ENCODE peak calls at places on chromosomes 4 and X, in seven cellular contexts. One of them, this sample, is unnamed.

GRCh38 chr4:85512446-85513205 is 37.7 kb downstream of the ARHGAP24 start:
- DNase-seq in H9: no peak
- DNase-seq in mesendoderm: no peak
- DNase-seq in H1: no peak
- DNase-seq in trophoblast cell: no peak
- DNase-seq in IMR-90: no peak
- DNase-seq in mesenchymal stem cell: no peak
- DNase-seq in this sample: no peak

GRCh38 chrX:97563531-97564133 is 679.9 kb downstream of the RPA4 start:
- DNase-seq in mesendoderm: no peak
- DNase-seq in mesenchymal stem cell: peak
- DNase-seq in trophoblast cell: peak
- DNase-seq in H9: no peak
- DNase-seq in H1: no peak
- DNase-seq in IMR-90: peak
- DNase-seq in this sample: no peak

GRCh38 chrX:8404443-8404842 is 60.2 kb upstream of the VCX3B start:
- DNase-seq in IMR-90: no peak
- DNase-seq in mesendoderm: no peak
- DNase-seq in H1: no peak
- DNase-seq in H9: no peak
- DNase-seq in trophoblast cell: no peak
- DNase-seq in mesenchymal stem cell: no peak
- DNase-seq in this sample: peak

GRCh38 chr4:122531514-122531913 is 75.0 kb upstream of the IL2 start:
- DNase-seq in mesendoderm: no peak
- DNase-seq in trophoblast cell: no peak
- DNase-seq in H1: no peak
- DNase-seq in IMR-90: no peak
- DNase-seq in mesenchymal stem cell: no peak
- DNase-seq in H9: no peak
- DNase-seq in this sample: no peak

GRCh38 chrX:154695913-154696312 is 42.5 kb upstream of the CTAG2 start:
- DNase-seq in trophoblast cell: no peak
- DNase-seq in mesendoderm: no peak
- DNase-seq in H9: no peak
- DNase-seq in mesenchymal stem cell: no peak
- DNase-seq in H1: no peak
- DNase-seq in IMR-90: peak
- DNase-seq in this sample: no peak

GRCh38 chr4:104490096-104490769 is 4.5 kb downstream of the CXXC4 start:
- DNase-seq in IMR-90: no peak
- DNase-seq in mesendoderm: peak
- DNase-seq in H9: peak
- DNase-seq in mesenchymal stem cell: no peak
- DNase-seq in H1: no peak
- DNase-seq in trophoblast cell: no peak
- DNase-seq in this sample: no peak

GRCh38 chr4:38192516-38192915 is 232.3 kb downstream of the PTTG2 start:
- DNase-seq in IMR-90: no peak
- DNase-seq in mesenchymal stem cell: no peak
- DNase-seq in mesendoderm: no peak
- DNase-seq in trophoblast cell: no peak
- DNase-seq in H1: no peak
- DNase-seq in H9: no peak
- DNase-seq in this sample: no peak

GRCh38 chrX:132622130-132622529 is 133.3 kb upstream of the MBNL3 start:
- DNase-seq in mesenchymal stem cell: peak
- DNase-seq in trophoblast cell: no peak
- DNase-seq in mesendoderm: peak
- DNase-seq in IMR-90: peak
- DNase-seq in H9: no peak
- DNase-seq in H1: no peak
- DNase-seq in this sample: no peak

GRCh38 chr4:2792711-2793577 is at the start of gene SH3BP2:
- DNase-seq in H1: no peak
- DNase-seq in mesendoderm: peak
- DNase-seq in mesenchymal stem cell: peak
- DNase-seq in trophoblast cell: peak
- DNase-seq in H9: peak
- DNase-seq in IMR-90: peak
- DNase-seq in this sample: peak

GRCh38 chrX:148681605-148682004 is 181.2 kb downstream of the AFF2 start:
- DNase-seq in H1: no peak
- DNase-seq in trophoblast cell: no peak
- DNase-seq in mesenchymal stem cell: no peak
- DNase-seq in IMR-90: no peak
- DNase-seq in mesendoderm: no peak
- DNase-seq in H9: no peak
- DNase-seq in this sample: no peak
- H3K18ac ChIP-seq in H1: no peak
- H3K18ac ChIP-seq in trophoblast cell: no peak
- H3K18ac ChIP-seq in mesenchymal stem cell: no peak
- H3K18ac ChIP-seq in IMR-90: no peak
- H3K18ac ChIP-seq in mesendoderm: no peak
- H3K18ac ChIP-seq in H9: no peak
- H3K18ac ChIP-seq in this sample: no peak

GRCh38 chrX:1520350-1520749 is 16.6 kb downstream of the P2RY8 start:
- DNase-seq in mesenchymal stem cell: no peak
- DNase-seq in mesendoderm: no peak
- DNase-seq in trophoblast cell: no peak
- DNase-seq in IMR-90: no peak
- DNase-seq in H9: no peak
- DNase-seq in H1: no peak
- DNase-seq in this sample: no peak
- H3K18ac ChIP-seq in mesenchymal stem cell: no peak
- H3K18ac ChIP-seq in mesendoderm: no peak
- H3K18ac ChIP-seq in trophoblast cell: no peak
- H3K18ac ChIP-seq in IMR-90: no peak
- H3K18ac ChIP-seq in H9: no peak
- H3K18ac ChIP-seq in H1: no peak
- H3K18ac ChIP-seq in this sample: no peak

GRCh38 chr4:138275946-138276621 is 33.9 kb upstream of the SLC7A11 start:
- DNase-seq in H1: no peak
- DNase-seq in IMR-90: peak
- DNase-seq in H9: no peak
- DNase-seq in mesenchymal stem cell: peak
- DNase-seq in trophoblast cell: peak
- DNase-seq in mesendoderm: peak
- DNase-seq in this sample: no peak

GRCh38 chr4:138279286-138279685 is 37.1 kb upstream of the SLC7A11 start:
- DNase-seq in mesenchymal stem cell: no peak
- DNase-seq in H9: no peak
- DNase-seq in IMR-90: no peak
- DNase-seq in mesendoderm: no peak
- DNase-seq in H1: no peak
- DNase-seq in trophoblast cell: no peak
- DNase-seq in this sample: no peak

GRCh38 chr4:138275216-138275615 is 33.1 kb upstream of the SLC7A11 start:
- DNase-seq in H1: no peak
- DNase-seq in IMR-90: no peak
- DNase-seq in mesendoderm: peak
- DNase-seq in mesenchymal stem cell: no peak
- DNase-seq in H9: no peak
- DNase-seq in trophoblast cell: no peak
- DNase-seq in this sample: no peak
- H3K18ac ChIP-seq in H1: no peak
- H3K18ac ChIP-seq in IMR-90: peak
- H3K18ac ChIP-seq in mesendoderm: no peak
- H3K18ac ChIP-seq in mesenchymal stem cell: no peak
- H3K18ac ChIP-seq in H9: no peak
- H3K18ac ChIP-seq in trophoblast cell: no peak
- H3K18ac ChIP-seq in this sample: no peak

GRCh38 chr4:71635094-71635493 is 148.8 kb downstream of the GC start:
- DNase-seq in IMR-90: no peak
- DNase-seq in trophoblast cell: no peak
- DNase-seq in H1: no peak
- DNase-seq in mesendoderm: no peak
- DNase-seq in mesenchymal stem cell: peak
- DNase-seq in H9: no peak
- DNase-seq in this sample: no peak
- H3K18ac ChIP-seq in IMR-90: no peak
- H3K18ac ChIP-seq in trophoblast cell: no peak
- H3K18ac ChIP-seq in H1: no peak
- H3K18ac ChIP-seq in mesendoderm: no peak
- H3K18ac ChIP-seq in mesenchymal stem cell: no peak
- H3K18ac ChIP-seq in H9: no peak
- H3K18ac ChIP-seq in this sample: no peak

GRCh38 chr4:42326524-42326923 is 70.8 kb upstream of the SHISA3 start:
- DNase-seq in mesenchymal stem cell: no peak
- DNase-seq in H9: no peak
- DNase-seq in IMR-90: no peak
- DNase-seq in trophoblast cell: no peak
- DNase-seq in H1: no peak
- DNase-seq in mesendoderm: no peak
- DNase-seq in this sample: no peak
- H3K18ac ChIP-seq in mesenchymal stem cell: no peak
- H3K18ac ChIP-seq in H9: no peak
- H3K18ac ChIP-seq in IMR-90: no peak
- H3K18ac ChIP-seq in trophoblast cell: no peak
- H3K18ac ChIP-seq in H1: no peak
- H3K18ac ChIP-seq in mesendoderm: no peak
- H3K18ac ChIP-seq in this sample: no peak

GRCh38 chr4:41394362-41394960 is 137.7 kb downstream of the UCHL1 start:
- DNase-seq in trophoblast cell: peak
- DNase-seq in H1: no peak
- DNase-seq in IMR-90: no peak
- DNase-seq in H9: no peak
- DNase-seq in mesenchymal stem cell: no peak
- DNase-seq in mesendoderm: no peak
- DNase-seq in this sample: no peak
- H3K18ac ChIP-seq in trophoblast cell: no peak
- H3K18ac ChIP-seq in H1: no peak
- H3K18ac ChIP-seq in IMR-90: no peak
- H3K18ac ChIP-seq in H9: no peak
- H3K18ac ChIP-seq in mesenchymal stem cell: no peak
- H3K18ac ChIP-seq in mesendoderm: no peak
- H3K18ac ChIP-seq in this sample: no peak

GRCh38 chrX:31661280-31661679 is 589.4 kb upstream of the FTHL17 start:
- DNase-seq in mesendoderm: no peak
- DNase-seq in H9: no peak
- DNase-seq in mesenchymal stem cell: no peak
- DNase-seq in IMR-90: no peak
- DNase-seq in trophoblast cell: no peak
- DNase-seq in H1: no peak
- DNase-seq in this sample: no peak

GRCh38 chrX:31653395-31653794 is 581.6 kb upstream of the FTHL17 start:
- DNase-seq in mesendoderm: no peak
- DNase-seq in trophoblast cell: no peak
- DNase-seq in IMR-90: no peak
- DNase-seq in H9: no peak
- DNase-seq in mesenchymal stem cell: no peak
- DNase-seq in H1: no peak
- DNase-seq in this sample: no peak

GRCh38 chrX:31658360-31658759 is 586.5 kb upstream of the FTHL17 start:
- DNase-seq in trophoblast cell: peak
- DNase-seq in H1: no peak
- DNase-seq in H9: no peak
- DNase-seq in mesendoderm: peak
- DNase-seq in IMR-90: peak
- DNase-seq in mesenchymal stem cell: peak
- DNase-seq in this sample: no peak

GRCh38 chrX:31652651-31653050 is 580.8 kb upstream of the FTHL17 start:
- DNase-seq in mesendoderm: no peak
- DNase-seq in H9: no peak
- DNase-seq in H1: no peak
- DNase-seq in mesenchymal stem cell: no peak
- DNase-seq in trophoblast cell: no peak
- DNase-seq in IMR-90: no peak
- DNase-seq in this sample: no peak

DNA sequence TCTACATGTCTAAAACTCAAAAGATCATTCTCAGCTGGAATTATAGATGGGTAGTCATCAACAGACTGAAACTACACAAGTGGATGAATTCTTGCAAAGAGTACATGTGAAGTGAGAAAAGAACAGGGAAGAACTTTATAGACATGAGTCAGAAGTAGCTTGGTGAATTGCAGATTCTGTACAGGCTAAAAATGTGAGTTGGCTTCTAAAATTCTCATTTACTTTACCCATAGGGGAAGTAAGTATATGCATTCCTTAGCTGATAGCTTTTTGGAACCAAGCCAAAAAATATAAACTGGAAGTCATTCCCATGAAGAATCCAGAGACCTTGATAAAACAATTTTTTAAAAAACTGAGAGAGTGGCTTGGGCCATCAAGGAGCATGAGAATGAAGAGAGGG is 584.2 kb upstream of the FTHL17 start:
- DNase-seq in mesendoderm: no peak
- DNase-seq in trophoblast cell: no peak
- DNase-seq in H1: no peak
- DNase-seq in H9: no peak
- DNase-seq in mesenchymal stem cell: peak
- DNase-seq in IMR-90: peak
- DNase-seq in this sample: no peak
- H3K18ac ChIP-seq in mesendoderm: no peak
- H3K18ac ChIP-seq in trophoblast cell: no peak
- H3K18ac ChIP-seq in H1: no peak
- H3K18ac ChIP-seq in H9: no peak
- H3K18ac ChIP-seq in mesenchymal stem cell: no peak
- H3K18ac ChIP-seq in IMR-90: no peak
- H3K18ac ChIP-seq in this sample: no peak